ENCODE peak calls at places on chromosome 11, in eight cellular contexts. One of them, this sample, is unnamed.

GRCh38 chr11:70655816-70656215 is 257.5 kb downstream of the CTTN start:
- DNase-seq in AG04449: no peak
- DNase-seq in GM10248: no peak
- DNase-seq in small intestine: no peak
- DNase-seq in astrocyte of the cerebellum: no peak
- DNase-seq in T follicular helper cell: no peak
- DNase-seq in AG04450: no peak
- DNase-seq in neural progenitor cell: no peak
- DNase-seq in this sample: no peak

GRCh38 chr11:19646921-19647320 is 65.7 kb upstream of the NAV2 start:
- DNase-seq in AG04449: peak; percentile 88
- DNase-seq in GM10248: no peak
- DNase-seq in small intestine: no peak
- DNase-seq in astrocyte of the cerebellum: peak; percentile 97
- DNase-seq in T follicular helper cell: no peak
- DNase-seq in AG04450: peak; percentile 80
- DNase-seq in neural progenitor cell: no peak
- DNase-seq in this sample: no peak

GRCh38 chr11:103842795-103843194 is 193.6 kb upstream of the DDI1 start:
- DNase-seq in AG04449: peak; percentile 17
- DNase-seq in GM10248: no peak
- DNase-seq in small intestine: no peak
- DNase-seq in astrocyte of the cerebellum: peak; percentile 67
- DNase-seq in T follicular helper cell: no peak
- DNase-seq in AG04450: peak; percentile 72
- DNase-seq in neural progenitor cell: peak; percentile 42
- DNase-seq in this sample: no peak

GRCh38 chr11:45881708-45882368 is 3.6 kb upstream of the MAPK8IP1 start:
- DNase-seq in AG04449: no peak
- DNase-seq in GM10248: no peak
- DNase-seq in small intestine: no peak
- DNase-seq in astrocyte of the cerebellum: no peak
- DNase-seq in T follicular helper cell: no peak
- DNase-seq in AG04450: no peak
- DNase-seq in neural progenitor cell: no peak
- DNase-seq in this sample: no peak

GRCh38 chr11:118605116-118605867 is 2.1 kb upstream of the PHLDB1 start:
- DNase-seq in AG04449: peak; percentile 38
- DNase-seq in GM10248: no peak
- DNase-seq in small intestine: no peak
- DNase-seq in astrocyte of the cerebellum: peak; percentile 22
- DNase-seq in T follicular helper cell: no peak
- DNase-seq in AG04450: peak; percentile 85
- DNase-seq in neural progenitor cell: peak; percentile 47
- DNase-seq in this sample: no peak

GRCh38 chr11:8015753-8016239 is 28.7 kb downstream of the EIF3F start:
- DNase-seq in AG04449: peak; percentile 23
- DNase-seq in GM10248: no peak
- DNase-seq in small intestine: no peak
- DNase-seq in astrocyte of the cerebellum: no peak
- DNase-seq in T follicular helper cell: no peak
- DNase-seq in AG04450: peak; percentile 11
- DNase-seq in neural progenitor cell: no peak
- DNase-seq in this sample: no peak

GRCh38 chr11:127106938-127107337 is 106.4 kb upstream of the KIRREL3 start:
- DNase-seq in AG04449: no peak
- DNase-seq in GM10248: no peak
- DNase-seq in small intestine: no peak
- DNase-seq in astrocyte of the cerebellum: no peak
- DNase-seq in T follicular helper cell: no peak
- DNase-seq in AG04450: no peak
- DNase-seq in neural progenitor cell: no peak
- DNase-seq in this sample: no peak

GRCh38 chr11:101470414-101470813 is 113.4 kb downstream of the TRPC6 start:
- DNase-seq in AG04449: no peak
- DNase-seq in GM10248: no peak
- DNase-seq in small intestine: no peak
- DNase-seq in astrocyte of the cerebellum: no peak
- DNase-seq in T follicular helper cell: no peak
- DNase-seq in AG04450: no peak
- DNase-seq in neural progenitor cell: no peak
- DNase-seq in this sample: no peak

GRCh38 chr11:73129198-73129597 is 12.9 kb downstream of the FCHSD2 start:
- DNase-seq in AG04449: no peak
- DNase-seq in GM10248: no peak
- DNase-seq in small intestine: no peak
- DNase-seq in astrocyte of the cerebellum: no peak
- DNase-seq in T follicular helper cell: no peak
- DNase-seq in AG04450: no peak
- DNase-seq in neural progenitor cell: no peak
- DNase-seq in this sample: no peak

GRCh38 chr11:3146612-3147256 is 18.4 kb downstream of the OSBPL5 start:
- DNase-seq in AG04449: no peak
- DNase-seq in GM10248: no peak
- DNase-seq in small intestine: no peak
- DNase-seq in astrocyte of the cerebellum: peak; percentile 68
- DNase-seq in T follicular helper cell: no peak
- DNase-seq in AG04450: no peak
- DNase-seq in neural progenitor cell: no peak
- DNase-seq in this sample: peak; percentile 14

GRCh38 chr11:15194671-15195415 is 80.1 kb downstream of the INSC start:
- DNase-seq in AG04449: no peak
- DNase-seq in GM10248: no peak
- DNase-seq in small intestine: no peak
- DNase-seq in astrocyte of the cerebellum: no peak
- DNase-seq in T follicular helper cell: no peak
- DNase-seq in AG04450: no peak
- DNase-seq in neural progenitor cell: no peak
- DNase-seq in this sample: no peak

GRCh38 chr11:116871248-116871647 is 33.8 kb upstream of the APOA1 start:
- DNase-seq in AG04449: no peak
- DNase-seq in GM10248: no peak
- DNase-seq in small intestine: no peak
- DNase-seq in astrocyte of the cerebellum: peak; percentile 53
- DNase-seq in T follicular helper cell: no peak
- DNase-seq in AG04450: no peak
- DNase-seq in neural progenitor cell: no peak
- DNase-seq in this sample: no peak

GRCh38 chr11:85643255-85643654 is 4.5 kb upstream of the TMEM126A start:
- DNase-seq in AG04449: no peak
- DNase-seq in GM10248: no peak
- DNase-seq in small intestine: peak; percentile 59
- DNase-seq in astrocyte of the cerebellum: no peak
- DNase-seq in T follicular helper cell: no peak
- DNase-seq in AG04450: no peak
- DNase-seq in neural progenitor cell: no peak
- DNase-seq in this sample: peak; percentile 72

GRCh38 chr11:19244084-19244483 is 3.3 kb upstream of the E2F8 start:
- DNase-seq in AG04449: no peak
- DNase-seq in GM10248: no peak
- DNase-seq in small intestine: peak; percentile 65
- DNase-seq in astrocyte of the cerebellum: no peak
- DNase-seq in T follicular helper cell: no peak
- DNase-seq in AG04450: no peak
- DNase-seq in neural progenitor cell: no peak
- DNase-seq in this sample: no peak

GRCh38 chr11:72439455-72439854 is 5.1 kb upstream of the CLPB start:
- DNase-seq in AG04449: no peak
- DNase-seq in GM10248: no peak
- DNase-seq in small intestine: no peak
- DNase-seq in astrocyte of the cerebellum: peak; percentile 11
- DNase-seq in T follicular helper cell: no peak
- DNase-seq in AG04450: no peak
- DNase-seq in neural progenitor cell: no peak
- DNase-seq in this sample: peak; percentile 3

GRCh38 chr11:112195906-112196305 is 20.6 kb downstream of the BCO2 start:
- DNase-seq in AG04449: no peak
- DNase-seq in GM10248: no peak
- DNase-seq in small intestine: no peak
- DNase-seq in astrocyte of the cerebellum: no peak
- DNase-seq in T follicular helper cell: no peak
- DNase-seq in AG04450: no peak
- DNase-seq in neural progenitor cell: no peak
- DNase-seq in this sample: no peak

GRCh38 chr11:113193894-113194293 is 120.5 kb upstream of the TTC12 start:
- DNase-seq in AG04449: no peak
- DNase-seq in GM10248: no peak
- DNase-seq in small intestine: no peak
- DNase-seq in astrocyte of the cerebellum: no peak
- DNase-seq in T follicular helper cell: no peak
- DNase-seq in AG04450: no peak
- DNase-seq in neural progenitor cell: no peak
- DNase-seq in this sample: no peak

GRCh38 chr11:87603887-87604286 is 566.2 kb downstream of the TMEM135 start:
- DNase-seq in AG04449: no peak
- DNase-seq in GM10248: no peak
- DNase-seq in small intestine: no peak
- DNase-seq in astrocyte of the cerebellum: no peak
- DNase-seq in T follicular helper cell: no peak
- DNase-seq in AG04450: no peak
- DNase-seq in neural progenitor cell: no peak
- DNase-seq in this sample: no peak

GRCh38 chr11:12691473-12691872 is 17.3 kb downstream of the TEAD1 start:
- DNase-seq in AG04449: no peak
- DNase-seq in GM10248: no peak
- DNase-seq in small intestine: peak; percentile 22
- DNase-seq in astrocyte of the cerebellum: no peak
- DNase-seq in T follicular helper cell: no peak
- DNase-seq in AG04450: no peak
- DNase-seq in neural progenitor cell: no peak
- DNase-seq in this sample: no peak

GRCh38 chr11:48037709-48038468 is 57.5 kb downstream of the PTPRJ start:
- DNase-seq in AG04449: no peak
- DNase-seq in GM10248: no peak
- DNase-seq in small intestine: no peak
- DNase-seq in astrocyte of the cerebellum: peak; percentile 51
- DNase-seq in T follicular helper cell: no peak
- DNase-seq in AG04450: no peak
- DNase-seq in neural progenitor cell: no peak
- DNase-seq in this sample: no peak

GRCh38 chr11:120121336-120121735 is 16.6 kb downstream of the TRIM29 start:
- DNase-seq in AG04449: no peak
- DNase-seq in GM10248: no peak
- DNase-seq in small intestine: no peak
- DNase-seq in astrocyte of the cerebellum: no peak
- DNase-seq in T follicular helper cell: no peak
- DNase-seq in AG04450: no peak
- DNase-seq in neural progenitor cell: no peak
- DNase-seq in this sample: no peak

GRCh38 chr11:69817265-69818236 is 1.7 kb downstream of the FGF3 start:
- DNase-seq in AG04449: no peak
- DNase-seq in GM10248: no peak
- DNase-seq in small intestine: no peak
- DNase-seq in astrocyte of the cerebellum: no peak
- DNase-seq in T follicular helper cell: no peak
- DNase-seq in AG04450: no peak
- DNase-seq in neural progenitor cell: peak; percentile 77
- DNase-seq in this sample: no peak

GRCh38 chr11:127454856-127455255 is 454.3 kb upstream of the KIRREL3 start:
- DNase-seq in AG04449: no peak
- DNase-seq in GM10248: no peak
- DNase-seq in small intestine: no peak
- DNase-seq in astrocyte of the cerebellum: no peak
- DNase-seq in T follicular helper cell: no peak
- DNase-seq in AG04450: no peak
- DNase-seq in neural progenitor cell: peak; percentile 20
- DNase-seq in this sample: no peak

GRCh38 chr11:11752688-11753087 is 89.1 kb upstream of the USP47 start:
- DNase-seq in AG04449: no peak
- DNase-seq in GM10248: no peak
- DNase-seq in small intestine: no peak
- DNase-seq in astrocyte of the cerebellum: no peak
- DNase-seq in T follicular helper cell: no peak
- DNase-seq in AG04450: no peak
- DNase-seq in neural progenitor cell: peak; percentile 5
- DNase-seq in this sample: no peak

GRCh38 chr11:65558785-65559509 is 788 bp upstream of the LTBP3 start:
- DNase-seq in AG04449: no peak
- DNase-seq in GM10248: no peak
- DNase-seq in small intestine: no peak
- DNase-seq in astrocyte of the cerebellum: no peak
- DNase-seq in T follicular helper cell: no peak
- DNase-seq in AG04450: no peak
- DNase-seq in neural progenitor cell: no peak
- DNase-seq in this sample: no peak

GRCh38 chr11:109892321-109892794 is 200.8 kb upstream of the ZC3H12C start:
- DNase-seq in AG04449: no peak
- DNase-seq in GM10248: no peak
- DNase-seq in small intestine: no peak
- DNase-seq in astrocyte of the cerebellum: no peak
- DNase-seq in T follicular helper cell: no peak
- DNase-seq in AG04450: no peak
- DNase-seq in neural progenitor cell: no peak
- DNase-seq in this sample: no peak

GRCh38 chr11:64225608-64226506 is at the start of the genes NUDT22 and TRPT1:
- DNase-seq in AG04449: no peak
- DNase-seq in GM10248: peak; percentile 93
- DNase-seq in small intestine: peak; percentile 91
- DNase-seq in astrocyte of the cerebellum: no peak
- DNase-seq in T follicular helper cell: peak; percentile 85
- DNase-seq in AG04450: peak; percentile 27
- DNase-seq in neural progenitor cell: peak; percentile 94
- DNase-seq in this sample: peak; percentile 33

GRCh38 chr11:70500076-70500847 is 101.9 kb downstream of the CTTN start:
- DNase-seq in AG04449: no peak
- DNase-seq in GM10248: no peak
- DNase-seq in small intestine: no peak
- DNase-seq in astrocyte of the cerebellum: no peak
- DNase-seq in T follicular helper cell: no peak
- DNase-seq in AG04450: no peak
- DNase-seq in neural progenitor cell: no peak
- DNase-seq in this sample: no peak

GRCh38 chr11:61602775-61603569 is 22.1 kb upstream of the SYT7 start:
- DNase-seq in AG04449: peak; percentile 59
- DNase-seq in GM10248: no peak
- DNase-seq in small intestine: peak; percentile 68
- DNase-seq in astrocyte of the cerebellum: peak; percentile 70
- DNase-seq in T follicular helper cell: no peak
- DNase-seq in AG04450: peak; percentile 90
- DNase-seq in neural progenitor cell: no peak
- DNase-seq in this sample: peak; percentile 67

GRCh38 chr11:67308031-67308866 is 4.9 kb downstream of the SSH3 start:
- DNase-seq in AG04449: no peak
- DNase-seq in GM10248: peak; percentile 12
- DNase-seq in small intestine: no peak
- DNase-seq in astrocyte of the cerebellum: no peak
- DNase-seq in T follicular helper cell: no peak
- DNase-seq in AG04450: no peak
- DNase-seq in neural progenitor cell: no peak
- DNase-seq in this sample: no peak

GRCh38 chr11:29255401-29255800 is 761.4 kb downstream of the KCNA4 start:
- DNase-seq in AG04449: no peak
- DNase-seq in GM10248: no peak
- DNase-seq in small intestine: no peak
- DNase-seq in astrocyte of the cerebellum: peak; percentile 58
- DNase-seq in T follicular helper cell: no peak
- DNase-seq in AG04450: no peak
- DNase-seq in neural progenitor cell: no peak
- DNase-seq in this sample: no peak

GRCh38 chr11:15170170-15170569 is 55.4 kb downstream of the INSC start:
- DNase-seq in AG04449: no peak
- DNase-seq in GM10248: no peak
- DNase-seq in small intestine: no peak
- DNase-seq in astrocyte of the cerebellum: no peak
- DNase-seq in T follicular helper cell: no peak
- DNase-seq in AG04450: no peak
- DNase-seq in neural progenitor cell: no peak
- DNase-seq in this sample: no peak

GRCh38 chr11:70470127-70470526 is 71.8 kb downstream of the CTTN start:
- DNase-seq in AG04449: no peak
- DNase-seq in GM10248: no peak
- DNase-seq in small intestine: no peak
- DNase-seq in astrocyte of the cerebellum: no peak
- DNase-seq in T follicular helper cell: no peak
- DNase-seq in AG04450: no peak
- DNase-seq in neural progenitor cell: no peak
- DNase-seq in this sample: no peak

GRCh38 chr11:1546536-1547466 is 25.3 kb downstream of the DUSP8 start:
- DNase-seq in AG04449: no peak
- DNase-seq in GM10248: peak; percentile 77
- DNase-seq in small intestine: peak; percentile 45
- DNase-seq in astrocyte of the cerebellum: no peak
- DNase-seq in T follicular helper cell: no peak
- DNase-seq in AG04450: no peak
- DNase-seq in neural progenitor cell: peak; percentile 87
- DNase-seq in this sample: no peak

This sample was measured in retinal pigment epithelial cell.